ENCODE peak calls at places on chromosomes 2 and 18, in six cellular contexts. One of them, this sample, is unnamed.

GRCh38 chr2:46252891-46253659 is 44.1 kb upstream of the EPAS1 start:
- DNase-seq in T follicular helper cell: no peak
- DNase-seq in Daoy: no peak
- DNase-seq in ELF-1: peak
- DNase-seq in NCI-H2171: peak
- DNase-seq in caudate nucleus: no peak
- DNase-seq in this sample: no peak

GRCh38 chr2:74186038-74186437 is 7.4 kb upstream of the MOB1A start:
- DNase-seq in T follicular helper cell: no peak
- DNase-seq in Daoy: no peak
- DNase-seq in ELF-1: no peak
- DNase-seq in NCI-H2171: no peak
- DNase-seq in caudate nucleus: no peak
- DNase-seq in this sample: peak

GRCh38 chr2:168166902-168167510 is 80.4 kb downstream of the STK39 start:
- DNase-seq in T follicular helper cell: no peak
- DNase-seq in Daoy: peak
- DNase-seq in ELF-1: no peak
- DNase-seq in NCI-H2171: no peak
- DNase-seq in caudate nucleus: no peak
- DNase-seq in this sample: no peak

GRCh38 chr2:105556366-105556765 is 157.5 kb upstream of the FHL2 start:
- DNase-seq in T follicular helper cell: no peak
- DNase-seq in Daoy: no peak
- DNase-seq in ELF-1: no peak
- DNase-seq in NCI-H2171: peak
- DNase-seq in caudate nucleus: no peak
- DNase-seq in this sample: no peak

GRCh38 chr2:199163901-199164300 is 293.8 kb downstream of the SATB2 start:
- DNase-seq in T follicular helper cell: no peak
- DNase-seq in Daoy: no peak
- DNase-seq in ELF-1: no peak
- DNase-seq in NCI-H2171: peak
- DNase-seq in caudate nucleus: no peak
- DNase-seq in this sample: no peak

GRCh38 chr18:48562075-48562474 is 23.2 kb downstream of the CTIF start:
- DNase-seq in T follicular helper cell: no peak
- DNase-seq in Daoy: no peak
- DNase-seq in ELF-1: no peak
- DNase-seq in NCI-H2171: no peak
- DNase-seq in caudate nucleus: no peak
- DNase-seq in this sample: no peak

GRCh38 chr2:227267406-227268115 is 57.5 kb upstream of the MFF start:
- DNase-seq in T follicular helper cell: no peak
- DNase-seq in Daoy: peak
- DNase-seq in ELF-1: peak
- DNase-seq in NCI-H2171: no peak
- DNase-seq in caudate nucleus: no peak
- DNase-seq in this sample: no peak

GRCh38 chr2:55051026-55051866 is 995 bp upstream of the RTN4 start:
- DNase-seq in T follicular helper cell: peak
- DNase-seq in Daoy: peak
- DNase-seq in ELF-1: peak
- DNase-seq in NCI-H2171: no peak
- DNase-seq in caudate nucleus: no peak
- DNase-seq in this sample: no peak

GRCh38 chr2:176553685-176554106 is 284.5 kb downstream of the MTX2 start:
- DNase-seq in T follicular helper cell: peak
- DNase-seq in Daoy: peak
- DNase-seq in ELF-1: peak
- DNase-seq in NCI-H2171: peak
- DNase-seq in caudate nucleus: peak
- DNase-seq in this sample: peak

GRCh38 chr2:107448160-107448559 is 378.5 kb upstream of the RGPD4 start:
- DNase-seq in T follicular helper cell: no peak
- DNase-seq in Daoy: no peak
- DNase-seq in ELF-1: no peak
- DNase-seq in NCI-H2171: no peak
- DNase-seq in caudate nucleus: no peak
- DNase-seq in this sample: no peak

GRCh38 chr2:30421551-30422436 is 25.3 kb upstream of the LCLAT1 start:
- DNase-seq in T follicular helper cell: peak
- DNase-seq in Daoy: peak
- DNase-seq in ELF-1: peak
- DNase-seq in NCI-H2171: peak
- DNase-seq in caudate nucleus: no peak
- DNase-seq in this sample: no peak

GRCh38 chr2:227818569-227819397 is 5.1 kb downstream of the CCL20 start:
- DNase-seq in T follicular helper cell: no peak
- DNase-seq in Daoy: peak
- DNase-seq in ELF-1: no peak
- DNase-seq in NCI-H2171: no peak
- DNase-seq in caudate nucleus: no peak
- DNase-seq in this sample: no peak

GRCh38 chr18:9913151-9913525 is 678 bp upstream of the VAPA start:
- DNase-seq in T follicular helper cell: no peak
- DNase-seq in Daoy: no peak
- DNase-seq in ELF-1: no peak
- DNase-seq in NCI-H2171: no peak
- DNase-seq in caudate nucleus: no peak
- DNase-seq in this sample: no peak

GRCh38 chr2:37653805-37654378 is 17.6 kb downstream of the CDC42EP3 start:
- DNase-seq in T follicular helper cell: no peak
- DNase-seq in Daoy: no peak
- DNase-seq in ELF-1: no peak
- DNase-seq in NCI-H2171: peak
- DNase-seq in caudate nucleus: no peak
- DNase-seq in this sample: no peak

GRCh38 chr2:1594281-1595171 is 149.8 kb downstream of the PXDN start:
- DNase-seq in T follicular helper cell: no peak
- DNase-seq in Daoy: no peak
- DNase-seq in ELF-1: peak
- DNase-seq in NCI-H2171: no peak
- DNase-seq in caudate nucleus: no peak
- DNase-seq in this sample: no peak

GRCh38 chr2:11872948-11873269 is 126.5 kb downstream of the LPIN1 start:
- DNase-seq in T follicular helper cell: no peak
- DNase-seq in Daoy: no peak
- DNase-seq in ELF-1: no peak
- DNase-seq in NCI-H2171: no peak
- DNase-seq in caudate nucleus: no peak
- DNase-seq in this sample: no peak

GRCh38 chr18:31687529-31687928 is 3.1 kb upstream of the B4GALT6 start:
- DNase-seq in T follicular helper cell: no peak
- DNase-seq in Daoy: no peak
- DNase-seq in ELF-1: no peak
- DNase-seq in NCI-H2171: no peak
- DNase-seq in caudate nucleus: no peak
- DNase-seq in this sample: no peak

GRCh38 chr2:110097506-110098220 is 18.0 kb downstream of the MALL start:
- DNase-seq in T follicular helper cell: no peak
- DNase-seq in Daoy: no peak
- DNase-seq in ELF-1: no peak
- DNase-seq in NCI-H2171: no peak
- DNase-seq in caudate nucleus: no peak
- DNase-seq in this sample: no peak

This sample was measured in T-helper 1 cell.